ENCODE peak calls at places on chromosomes 6 and 20, in four cellular contexts. F is uterus, K is testis, B is ovary. I is an unnamed sample.

GRCh38 chr20:63083831-63084562 is 77.2 kb upstream of the BHLHE23 start:
- DNase-seq in K (no peak), B (no peak), F (no peak), I (no peak)

GRCh38 chr6:116595247-116595646 is 21.0 kb upstream of the RSPH4A start:
- DNase-seq in K (no peak), B (no peak), F (no peak), I (no peak)

GRCh38 chr6:22880686-22881433 is 311.5 kb downstream of the HDGFL1 start:
- DNase-seq in F (no peak), K (no peak), B (no peak), I (no peak)

GRCh38 chr6:129662980-129663431 is 47.0 kb downstream of the ARHGAP18 start:
- DNase-seq in F (no peak), K (no peak), B (no peak), I (no peak)

GRCh38 chr6:129312865-129313264 is 397.1 kb downstream of the ARHGAP18 start:
- DNase-seq in F (no peak), K (no peak), B (no peak), I (no peak)

GRCh38 chr6:26183581-26184408 is 96.6 kb downstream of the HFE start:
- DNase-seq in B (peak), F (peak), K (peak), I (peak)

GRCh38 chr20:58109918-58110635 is 118.4 kb downstream of the ANKRD60 start:
- DNase-seq in K (no peak), F (no peak), B (no peak), I (no peak)

GRCh38 chr6:108735310-108735990 is 112.8 kb upstream of the ARMC2 start:
- DNase-seq in F (no peak), K (no peak), B (no peak), I (no peak)

DNA sequence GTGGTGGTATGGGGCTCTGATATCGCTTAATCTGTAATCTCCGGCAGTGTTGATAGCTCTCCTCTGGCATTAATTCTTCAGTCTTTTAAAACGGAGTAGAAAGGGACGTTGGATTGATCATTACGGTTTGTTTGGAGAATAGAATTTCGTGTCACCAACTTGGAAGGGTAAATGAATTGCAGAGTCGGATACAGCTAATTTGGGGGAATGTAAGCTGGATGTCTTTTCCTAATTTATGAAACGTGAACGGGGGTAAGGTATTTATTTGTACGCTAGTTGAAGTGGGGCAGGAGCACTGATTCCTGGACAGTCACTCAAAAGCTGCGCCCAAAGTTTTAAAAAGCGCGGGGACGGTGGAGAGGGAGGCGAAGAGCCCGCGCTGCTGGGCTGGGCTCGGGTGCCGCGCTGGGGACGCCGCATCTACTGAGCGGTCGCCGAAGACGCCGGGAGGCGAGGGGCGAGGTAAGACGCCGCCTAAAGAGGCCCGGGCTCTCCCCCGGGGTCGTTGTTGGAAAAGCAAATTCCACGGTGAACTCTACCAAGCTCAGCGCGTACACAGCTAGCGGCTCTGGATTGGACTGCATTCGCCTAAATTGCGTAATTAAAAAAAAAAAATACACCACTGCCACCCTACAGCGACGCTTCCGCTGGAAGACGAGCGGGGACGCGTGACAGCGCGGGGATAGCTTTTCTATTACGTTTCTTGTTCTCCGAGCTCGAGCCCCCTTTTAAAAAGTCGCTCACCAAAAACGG is 92.2 kb upstream of the PRDM1 start:
- DNase-seq in K (peak), B (peak), F (peak), I (peak)
- TF ChIP-seq POLR2A in K (no peak), B (peak), F (no peak), I (no peak)

DNA sequence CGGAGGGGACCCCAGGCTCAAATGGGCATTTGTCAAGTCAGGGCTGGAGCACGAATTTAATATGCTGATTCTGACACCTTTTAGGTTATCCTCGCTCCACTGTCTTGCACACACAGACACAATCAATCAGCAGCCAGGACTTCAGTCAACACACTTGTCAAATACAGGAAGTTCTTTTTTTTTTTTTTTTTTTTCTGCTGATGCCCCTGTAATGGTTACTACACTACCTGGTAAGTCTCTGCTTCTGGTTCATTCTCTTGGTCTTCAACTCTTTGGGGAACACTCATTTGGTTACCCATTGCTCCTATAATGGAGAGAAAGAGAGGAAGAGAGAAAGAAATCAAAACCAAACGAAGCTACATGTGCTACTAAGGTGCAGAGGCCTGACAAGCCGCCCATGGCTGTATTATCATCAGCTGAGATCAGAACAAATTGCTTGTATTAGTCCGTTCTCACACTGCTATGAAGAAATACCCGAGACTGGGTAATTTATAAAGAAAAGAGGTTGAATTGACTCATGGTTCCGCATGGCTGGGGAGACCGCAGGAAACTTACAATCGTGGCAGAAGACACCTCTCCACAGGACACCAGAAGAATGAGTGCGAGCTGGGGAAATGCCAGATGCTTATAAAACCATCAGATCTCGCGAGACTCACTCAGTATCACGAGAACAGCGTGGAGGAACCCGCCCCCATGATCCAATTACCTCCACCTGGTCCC is 11.8 kb downstream of the BCAS1 start:
- DNase-seq in K (peak), B (no peak), F (no peak), I (no peak)
- TF ChIP-seq POLR2A in K (no peak), B (no peak), F (no peak), I (no peak)

GRCh38 chr20:43740642-43741041 is 13.8 kb upstream of the GTSF1L start:
- DNase-seq in F (no peak), B (no peak), K (no peak), I (no peak)

GRCh38 chr20:43744121-43744520 is 17.3 kb upstream of the GTSF1L start:
- DNase-seq in F (no peak), K (no peak), B (no peak), I (no peak)

GRCh38 chr20:43748274-43748673 is 21.5 kb upstream of the GTSF1L start:
- DNase-seq in B (no peak), F (no peak), K (no peak), I (no peak)

GRCh38 chr20:43746344-43747137 is 19.7 kb upstream of the GTSF1L start:
- DNase-seq in B (no peak), F (no peak), K (no peak), I (no peak)

DNA sequence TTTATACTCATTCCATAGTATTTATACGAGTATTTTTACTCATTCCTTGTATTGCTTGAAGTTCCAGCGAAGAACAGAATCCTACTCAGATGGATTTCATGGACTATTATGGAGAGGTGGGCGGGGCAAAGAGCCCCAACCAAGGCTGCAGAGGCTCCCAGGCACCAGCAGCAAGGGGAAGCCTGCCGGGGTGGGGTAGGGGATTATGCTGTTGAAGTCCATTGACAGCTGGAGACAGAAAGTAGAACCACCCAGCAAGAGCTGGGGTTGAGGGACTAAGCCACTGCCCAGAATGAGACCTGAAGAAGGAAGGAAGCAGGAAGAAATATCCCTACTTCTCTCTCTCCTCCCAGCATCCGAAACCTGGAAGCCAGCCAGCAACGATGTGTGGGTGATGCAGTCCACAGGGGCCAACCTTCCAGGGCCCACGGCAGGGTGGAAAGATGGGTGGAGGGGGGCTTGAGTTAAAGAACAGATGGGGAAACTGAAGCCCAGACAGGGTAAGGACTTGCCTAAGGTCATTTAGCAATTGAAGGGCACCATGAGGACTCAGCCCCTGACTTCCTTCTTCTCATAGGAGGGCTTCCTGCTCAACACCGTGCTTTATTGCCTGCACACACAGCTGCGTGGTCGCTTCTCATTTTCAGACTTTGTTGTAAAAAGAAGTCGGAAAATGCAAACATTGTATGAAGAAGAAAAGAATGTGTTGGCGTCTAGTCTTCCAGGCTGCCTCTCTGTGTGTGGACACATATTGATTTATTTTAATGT is 18.3 kb upstream of the GTSF1L start:
- DNase-seq in B (no peak), F (no peak), K (peak), I (no peak)
- TF ChIP-seq POLR2A in B (no peak), F (no peak), K (no peak), I (no peak)

GRCh38 chr6:20401403-20402180 is at the start of gene E2F3:
- DNase-seq in F (peak), B (peak), K (peak), I (peak)
- TF ChIP-seq POLR2A in F (peak), B (no peak), K (no peak), I (peak)